ENCODE peak calls at places on chromosomes 6 and 20, in four cellular contexts. One of them, this sample, is unnamed.

GRCh38 chr6:37146735-37147157 is 23.2 kb upstream of the PIM1 start:
- ATAC-seq in gastroesophageal sphincter: no peak
- ATAC-seq in stimulated activated naive CD8-positive, alpha-beta T cell treated with anti-CD3 and anti-CD28 coated beads, Interleukin-15, amount 100 ng/mL, for 72 hours: no peak
- ATAC-seq in Right ventricle myocardium inferior: no peak
- ATAC-seq in this sample: no peak

GRCh38 chr6:19369770-19370169 is 467.4 kb upstream of the ID4 start:
- ATAC-seq in Right ventricle myocardium inferior: no peak
- ATAC-seq in gastroesophageal sphincter: no peak
- ATAC-seq in stimulated activated naive CD8-positive, alpha-beta T cell treated with anti-CD3 and anti-CD28 coated beads, Interleukin-15, amount 100 ng/mL, for 72 hours: no peak
- ATAC-seq in this sample: no peak

GRCh38 chr20:48659888-48660287 is 167.9 kb downstream of the PREX1 start:
- ATAC-seq in Right ventricle myocardium inferior: no peak
- ATAC-seq in stimulated activated naive CD8-positive, alpha-beta T cell treated with anti-CD3 and anti-CD28 coated beads, Interleukin-15, amount 100 ng/mL, for 72 hours: no peak
- ATAC-seq in gastroesophageal sphincter: no peak
- ATAC-seq in this sample: no peak

GRCh38 chr6:125732398-125732797 is 17.0 kb upstream of the HEY2 start:
- ATAC-seq in Right ventricle myocardium inferior: no peak
- ATAC-seq in stimulated activated naive CD8-positive, alpha-beta T cell treated with anti-CD3 and anti-CD28 coated beads, Interleukin-15, amount 100 ng/mL, for 72 hours: peak
- ATAC-seq in gastroesophageal sphincter: no peak
- ATAC-seq in this sample: peak

GRCh38 chr6:11459002-11459658 is 78.4 kb upstream of the TMEM170B start:
- ATAC-seq in stimulated activated naive CD8-positive, alpha-beta T cell treated with anti-CD3 and anti-CD28 coated beads, Interleukin-15, amount 100 ng/mL, for 72 hours: peak
- ATAC-seq in Right ventricle myocardium inferior: no peak
- ATAC-seq in gastroesophageal sphincter: no peak
- ATAC-seq in this sample: peak

GRCh38 chr20:34004790-34005457 is 11.2 kb downstream of the RALY start:
- ATAC-seq in stimulated activated naive CD8-positive, alpha-beta T cell treated with anti-CD3 and anti-CD28 coated beads, Interleukin-15, amount 100 ng/mL, for 72 hours: no peak
- ATAC-seq in Right ventricle myocardium inferior: no peak
- ATAC-seq in gastroesophageal sphincter: no peak
- ATAC-seq in this sample: no peak

GRCh38 chr20:50387218-50387995 is 122.8 kb upstream of the PTPN1 start:
- ATAC-seq in gastroesophageal sphincter: no peak
- ATAC-seq in Right ventricle myocardium inferior: no peak
- ATAC-seq in stimulated activated naive CD8-positive, alpha-beta T cell treated with anti-CD3 and anti-CD28 coated beads, Interleukin-15, amount 100 ng/mL, for 72 hours: no peak
- ATAC-seq in this sample: no peak

GRCh38 chr20:49179368-49180277 is 8.5 kb downstream of the STAU1 start:
- ATAC-seq in Right ventricle myocardium inferior: no peak
- ATAC-seq in stimulated activated naive CD8-positive, alpha-beta T cell treated with anti-CD3 and anti-CD28 coated beads, Interleukin-15, amount 100 ng/mL, for 72 hours: no peak
- ATAC-seq in gastroesophageal sphincter: no peak
- ATAC-seq in this sample: peak

GRCh38 chr6:158002951-158003853 is 21.5 kb downstream of the SYNJ2 start:
- ATAC-seq in stimulated activated naive CD8-positive, alpha-beta T cell treated with anti-CD3 and anti-CD28 coated beads, Interleukin-15, amount 100 ng/mL, for 72 hours: peak
- ATAC-seq in Right ventricle myocardium inferior: peak
- ATAC-seq in gastroesophageal sphincter: peak
- ATAC-seq in this sample: peak

GRCh38 chr20:36493801-36494114 is 47.6 kb upstream of the MYL9 start:
- ATAC-seq in gastroesophageal sphincter: peak
- ATAC-seq in Right ventricle myocardium inferior: peak
- ATAC-seq in stimulated activated naive CD8-positive, alpha-beta T cell treated with anti-CD3 and anti-CD28 coated beads, Interleukin-15, amount 100 ng/mL, for 72 hours: no peak
- ATAC-seq in this sample: no peak

GRCh38 chr20:5511930-5512329 is 195.2 kb upstream of the PROKR2 start:
- ATAC-seq in stimulated activated naive CD8-positive, alpha-beta T cell treated with anti-CD3 and anti-CD28 coated beads, Interleukin-15, amount 100 ng/mL, for 72 hours: peak
- ATAC-seq in gastroesophageal sphincter: no peak
- ATAC-seq in Right ventricle myocardium inferior: no peak
- ATAC-seq in this sample: no peak

GRCh38 chr6:163352011-163352685 is 62.4 kb upstream of the QKI start:
- ATAC-seq in stimulated activated naive CD8-positive, alpha-beta T cell treated with anti-CD3 and anti-CD28 coated beads, Interleukin-15, amount 100 ng/mL, for 72 hours: no peak
- ATAC-seq in gastroesophageal sphincter: no peak
- ATAC-seq in Right ventricle myocardium inferior: no peak
- ATAC-seq in this sample: no peak

GRCh38 chr20:58822175-58822574 is 28.5 kb downstream of the GNAS-AS1 start:
- ATAC-seq in Right ventricle myocardium inferior: peak
- ATAC-seq in stimulated activated naive CD8-positive, alpha-beta T cell treated with anti-CD3 and anti-CD28 coated beads, Interleukin-15, amount 100 ng/mL, for 72 hours: no peak
- ATAC-seq in gastroesophageal sphincter: no peak
- ATAC-seq in this sample: no peak

GRCh38 chr20:13243826-13244376 is 22.8 kb downstream of the ISM1 start:
- ATAC-seq in Right ventricle myocardium inferior: no peak
- ATAC-seq in gastroesophageal sphincter: no peak
- ATAC-seq in stimulated activated naive CD8-positive, alpha-beta T cell treated with anti-CD3 and anti-CD28 coated beads, Interleukin-15, amount 100 ng/mL, for 72 hours: no peak
- ATAC-seq in this sample: no peak

GRCh38 chr6:26362093-26362835 is 2.7 kb upstream of the BTN3A2 start:
- ATAC-seq in gastroesophageal sphincter: no peak
- ATAC-seq in Right ventricle myocardium inferior: no peak
- ATAC-seq in stimulated activated naive CD8-positive, alpha-beta T cell treated with anti-CD3 and anti-CD28 coated beads, Interleukin-15, amount 100 ng/mL, for 72 hours: no peak
- ATAC-seq in this sample: no peak

GRCh38 chr20:38748863-38749153 is 548 bp downstream of the ACTR5 start:
- ATAC-seq in Right ventricle myocardium inferior: no peak
- ATAC-seq in gastroesophageal sphincter: no peak
- ATAC-seq in stimulated activated naive CD8-positive, alpha-beta T cell treated with anti-CD3 and anti-CD28 coated beads, Interleukin-15, amount 100 ng/mL, for 72 hours: peak
- ATAC-seq in this sample: peak

GRCh38 chr6:73558624-73559398 is 38.0 kb upstream of the EEF1A1 start:
- ATAC-seq in stimulated activated naive CD8-positive, alpha-beta T cell treated with anti-CD3 and anti-CD28 coated beads, Interleukin-15, amount 100 ng/mL, for 72 hours: peak
- ATAC-seq in Right ventricle myocardium inferior: no peak
- ATAC-seq in gastroesophageal sphincter: no peak
- ATAC-seq in this sample: no peak

GRCh38 chr6:157092736-157093135 is 230.6 kb downstream of the TMEM242 start:
- ATAC-seq in stimulated activated naive CD8-positive, alpha-beta T cell treated with anti-CD3 and anti-CD28 coated beads, Interleukin-15, amount 100 ng/mL, for 72 hours: no peak
- ATAC-seq in Right ventricle myocardium inferior: peak
- ATAC-seq in gastroesophageal sphincter: no peak
- ATAC-seq in this sample: no peak

GRCh38 chr6:97392735-97393134 is 109.7 kb upstream of the MMS22L start:
- ATAC-seq in Right ventricle myocardium inferior: no peak
- ATAC-seq in stimulated activated naive CD8-positive, alpha-beta T cell treated with anti-CD3 and anti-CD28 coated beads, Interleukin-15, amount 100 ng/mL, for 72 hours: no peak
- ATAC-seq in gastroesophageal sphincter: no peak
- ATAC-seq in this sample: no peak

GRCh38 chr20:32945710-32946221 is 58.5 kb downstream of the SUN5 start:
- ATAC-seq in Right ventricle myocardium inferior: no peak
- ATAC-seq in stimulated activated naive CD8-positive, alpha-beta T cell treated with anti-CD3 and anti-CD28 coated beads, Interleukin-15, amount 100 ng/mL, for 72 hours: peak
- ATAC-seq in gastroesophageal sphincter: no peak
- ATAC-seq in this sample: peak

GRCh38 chr6:89356644-89357043 is 4.1 kb upstream of the UBE2J1 start:
- ATAC-seq in stimulated activated naive CD8-positive, alpha-beta T cell treated with anti-CD3 and anti-CD28 coated beads, Interleukin-15, amount 100 ng/mL, for 72 hours: no peak
- ATAC-seq in gastroesophageal sphincter: no peak
- ATAC-seq in Right ventricle myocardium inferior: no peak
- ATAC-seq in this sample: no peak

GRCh38 chr6:38510205-38510604 is 129.5 kb downstream of the BTBD9 start:
- ATAC-seq in Right ventricle myocardium inferior: no peak
- ATAC-seq in stimulated activated naive CD8-positive, alpha-beta T cell treated with anti-CD3 and anti-CD28 coated beads, Interleukin-15, amount 100 ng/mL, for 72 hours: no peak
- ATAC-seq in gastroesophageal sphincter: no peak
- ATAC-seq in this sample: no peak

GRCh38 chr6:7235712-7236311 is 77.2 kb downstream of the SSR1 start:
- ATAC-seq in Right ventricle myocardium inferior: no peak
- ATAC-seq in gastroesophageal sphincter: no peak
- ATAC-seq in stimulated activated naive CD8-positive, alpha-beta T cell treated with anti-CD3 and anti-CD28 coated beads, Interleukin-15, amount 100 ng/mL, for 72 hours: peak
- ATAC-seq in this sample: no peak